ENCODE peak calls at places on chromosomes 12 and 14, in five cellular contexts. C is HEK293T, W is HepG2, H is GM12878, X is H1. S is an unnamed sample.

GRCh38 chr12:5335059-5335458 is 96.8 kb upstream of the NTF3 start:
- DNase-seq in X (no peak), W (no peak), H (no peak), C (no peak), S (no peak)

GRCh38 chr12:67354322-67354721 is 85.2 kb downstream of the CAND1 start:
- DNase-seq in H (no peak), W (no peak), X (no peak), C (no peak), S (no peak)

GRCh38 chr12:75705749-75706719 is 194.6 kb upstream of the KRR1 start:
- DNase-seq in X (no peak), C (peak), W (no peak), H (no peak), S (no peak)

GRCh38 chr14:51394804-51395203 is 154.8 kb downstream of the TMX1 start:
- DNase-seq in X (no peak), H (no peak), C (no peak), W (no peak), S (no peak)

GRCh38 chr14:94158239-94158888 is 15.8 kb upstream of the PPP4R4 start:
- DNase-seq in C (no peak), W (no peak), H (no peak), X (no peak), S (no peak)

GRCh38 chr14:68793734-68794129 is 865 bp upstream of the ZFP36L1 start:
- DNase-seq in H (no peak), W (no peak), C (no peak), X (no peak), S (no peak)

GRCh38 chr14:105440992-105441391 is 21.4 kb downstream of the MTA1 start:
- DNase-seq in C (no peak), X (no peak), W (no peak), H (no peak), S (no peak)

GRCh38 chr14:102795060-102795925 is 18.0 kb downstream of the TRAF3 start:
- DNase-seq in X (no peak), W (peak), C (no peak), H (no peak), S (no peak)

GRCh38 chr12:121582583-121583333 is 1.9 kb upstream of the KDM2B start:
- DNase-seq in C (no peak), W (peak), H (no peak), X (peak), S (peak)

GRCh38 chr12:103986823-103987222 is 21.2 kb downstream of the TDG start:
- DNase-seq in W (no peak), C (no peak), X (no peak), H (no peak), S (peak)

GRCh38 chr12:62270872-62271271 is 10.7 kb downstream of the USP15 start:
- DNase-seq in H (no peak), X (no peak), C (no peak), W (no peak), S (no peak)

GRCh38 chr12:120220838-120221575 is 20.1 kb upstream of the RPLP0 start:
- DNase-seq in C (no peak), W (peak), H (no peak), X (no peak), S (no peak)

GRCh38 chr12:52358575-52359350 is 8.5 kb downstream of the KRT85 start:
- DNase-seq in W (no peak), C (no peak), X (no peak), H (peak), S (no peak)

GRCh38 chr12:103816663-103817062 is 24.4 kb downstream of the NT5DC3 start:
- DNase-seq in X (no peak), H (no peak), W (no peak), C (no peak), S (no peak)

GRCh38 chr12:68786929-68787328 is 21.0 kb upstream of the MDM2 start:
- DNase-seq in W (peak), H (no peak), C (no peak), X (no peak), S (no peak)
- TF ChIP-seq SUZ12 in W (no peak), H (no peak), C (no peak), X (no peak), S (no peak)

GRCh38 chr12:27382126-27382795 is 49.6 kb downstream of the BMAL2 start:
- DNase-seq in W (no peak), C (no peak), H (no peak), X (no peak), S (no peak)
- TF ChIP-seq SUZ12 in W (no peak), C (no peak), H (no peak), X (no peak), S (no peak)

DNA sequence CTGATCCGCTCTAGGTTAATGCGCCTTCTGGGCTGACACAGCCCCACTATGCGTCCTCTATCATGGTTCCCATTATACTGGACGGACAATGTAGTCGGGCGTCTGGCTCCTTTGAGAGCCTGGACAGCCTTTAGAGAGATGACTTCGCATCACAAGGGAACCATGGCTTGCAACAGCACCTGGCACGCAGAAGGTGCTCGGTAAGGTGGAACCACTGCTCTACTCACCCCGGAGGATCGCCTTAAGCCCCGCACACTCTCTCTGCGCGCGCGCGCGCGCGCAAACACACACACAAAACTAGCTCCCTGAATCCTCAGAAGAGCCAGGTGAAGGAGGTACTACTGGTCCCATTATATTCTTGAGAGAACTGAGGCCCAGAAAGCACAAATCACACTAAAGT is 7.1 kb downstream of the MAP3K12 start:
- DNase-seq in W (no peak), H (no peak), C (no peak), X (peak), S (no peak)
- TF ChIP-seq SUZ12 in W (no peak), H (no peak), C (no peak), X (no peak), S (no peak)

GRCh38 chr12:124454352-124454725 is 113.1 kb downstream of the NCOR2 start:
- DNase-seq in H (no peak), X (no peak), W (no peak), C (no peak), S (no peak)

GRCh38 chr12:124456133-124456651 is 111.2 kb downstream of the NCOR2 start:
- DNase-seq in H (no peak), X (no peak), W (no peak), C (no peak), S (no peak)

GRCh38 chr12:124453419-124454351 is 113.7 kb downstream of the NCOR2 start:
- DNase-seq in X (no peak), C (no peak), H (peak), W (no peak), S (no peak)

GRCh38 chr12:124455336-124455735 is 112.1 kb downstream of the NCOR2 start:
- DNase-seq in X (no peak), W (no peak), C (no peak), H (no peak), S (no peak)

DNA sequence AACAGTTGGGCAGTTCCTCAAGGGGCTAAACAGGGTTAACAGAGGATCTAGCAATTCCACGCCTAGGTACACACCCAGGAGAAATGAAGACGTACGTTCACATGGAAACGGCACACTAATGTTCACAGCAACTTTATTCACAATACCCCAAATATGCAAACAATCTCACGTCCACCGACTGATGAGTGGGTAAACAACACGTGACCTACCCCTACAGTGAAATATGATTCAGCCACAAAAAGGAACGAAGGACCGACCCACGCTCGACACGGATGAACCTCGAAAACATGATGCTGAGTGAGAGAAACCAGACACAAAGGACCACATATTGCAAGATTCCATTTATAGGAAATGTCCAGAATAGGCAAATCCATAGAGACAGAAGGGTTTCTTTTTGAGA is 112.7 kb downstream of the NCOR2 start:
- DNase-seq in W (no peak), X (no peak), H (no peak), C (no peak), S (no peak)
- TF ChIP-seq SUZ12 in W (no peak), X (no peak), H (no peak), C (no peak), S (no peak)

GRCh38 chr14:92787554-92787953 is 6.6 kb upstream of the GOLGA5 start:
- DNase-seq in H (no peak), W (no peak), C (no peak), X (no peak), S (no peak)

GRCh38 chr14:92785601-92786426 is 8.3 kb upstream of the GOLGA5 start:
- DNase-seq in X (no peak), C (no peak), H (no peak), W (no peak), S (no peak)

GRCh38 chr14:92792885-92793284 is 1.2 kb upstream of the GOLGA5 start:
- DNase-seq in C (peak), H (no peak), X (no peak), W (no peak), S (no peak)

GRCh38 chr14:92786427-92786756 is 7.7 kb upstream of the GOLGA5 start:
- DNase-seq in C (no peak), H (no peak), X (no peak), W (no peak), S (no peak)

DNA sequence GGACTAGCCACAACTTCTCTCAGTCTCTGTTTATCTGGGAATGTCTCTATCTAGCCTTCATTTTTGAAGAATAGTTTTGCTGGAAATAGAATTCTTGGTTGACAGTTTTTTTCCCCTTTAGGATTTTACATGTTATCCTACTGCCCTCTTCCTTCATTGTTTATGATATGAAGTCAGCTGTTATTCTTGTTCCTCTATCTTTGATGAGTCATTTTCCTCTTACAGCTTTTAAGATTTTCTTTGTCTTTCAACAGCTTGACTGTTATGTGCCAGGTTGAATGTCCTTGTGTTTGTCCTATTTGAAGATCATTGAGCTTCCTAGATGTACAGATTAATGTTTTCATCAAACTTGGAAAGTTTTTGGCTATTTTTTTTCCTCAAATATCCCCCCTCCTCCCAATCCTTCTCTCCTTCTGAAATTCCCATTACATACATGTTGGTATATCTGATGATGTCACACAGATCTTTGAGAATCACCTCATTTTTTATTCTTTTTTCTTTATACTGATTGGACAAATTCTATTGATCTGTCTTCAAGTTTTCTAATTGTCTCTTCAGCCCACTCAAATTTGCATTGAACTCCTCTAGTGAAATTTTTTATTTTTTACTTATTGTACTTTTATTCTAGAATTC is 4.5 kb upstream of the GOLGA5 start:
- DNase-seq in C (no peak), W (no peak), X (no peak), H (no peak), S (no peak)
- TF ChIP-seq SUZ12 in C (no peak), W (no peak), X (no peak), H (no peak), S (no peak)

GRCh38 chr12:115975411-115975810 is 302.1 kb downstream of the MED13L start:
- DNase-seq in X (no peak), C (no peak), W (no peak), H (no peak), S (no peak)
- TF ChIP-seq SUZ12 in X (no peak), C (no peak), W (no peak), H (no peak), S (no peak)

DNA sequence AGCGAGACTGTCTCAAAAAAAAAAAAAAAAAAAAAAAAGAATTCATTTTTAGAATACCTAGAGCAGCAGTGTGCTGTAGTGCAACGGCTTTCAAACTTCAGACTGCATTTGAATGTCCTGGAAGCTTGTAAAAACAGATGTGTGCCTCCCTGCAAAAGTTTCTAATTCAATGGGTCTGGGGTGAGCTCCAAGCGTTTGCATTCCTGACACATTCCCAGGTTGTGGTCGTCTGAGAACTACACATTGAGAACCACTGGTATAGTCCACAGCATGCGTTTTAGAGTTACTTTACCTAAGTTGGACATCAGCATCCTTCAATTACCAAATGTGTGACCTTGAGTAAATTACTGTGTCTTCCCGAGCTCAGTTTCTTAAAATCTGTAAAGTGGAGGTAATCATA is 816.8 kb downstream of the NRXN3 start:
- DNase-seq in X (no peak), H (no peak), C (no peak), W (no peak), S (no peak)
- TF ChIP-seq SUZ12 in X (no peak), H (no peak), C (no peak), W (no peak), S (no peak)

GRCh38 chr12:1632702-1633101 is 3.7 kb downstream of the WNT5B start:
- DNase-seq in X (no peak), W (no peak), C (no peak), H (no peak), S (no peak)

GRCh38 chr12:1628671-1629337 is at the start of gene WNT5B:
- DNase-seq in C (no peak), X (no peak), H (no peak), W (no peak), S (no peak)

GRCh38 chr12:1630827-1631591 is 2.0 kb downstream of the WNT5B start:
- DNase-seq in X (peak), W (peak), C (no peak), H (no peak), S (no peak)

GRCh38 chr12:1630081-1630826 is 1.2 kb downstream of the WNT5B start:
- DNase-seq in H (no peak), X (peak), C (no peak), W (no peak), S (no peak)

GRCh38 chr12:1629338-1630080 is 478 bp downstream of the WNT5B start:
- DNase-seq in X (peak), W (peak), H (no peak), C (no peak), S (no peak)
- TF ChIP-seq SUZ12 in X (no peak), W (no peak), H (no peak), C (no peak), S (no peak)

GRCh38 chr14:75022655-75023054 is 19.9 kb downstream of the EIF2B2 start:
- DNase-seq in W (peak), X (no peak), H (no peak), C (peak), S (no peak)
- TF ChIP-seq SUZ12 in W (no peak), X (no peak), H (no peak), C (no peak), S (no peak)

GRCh38 chr12:57460457-57461325 is 1.1 kb downstream of the GLI1 start:
- DNase-seq in C (no peak), W (no peak), H (no peak), X (peak), S (no peak)
- TF ChIP-seq SUZ12 in C (no peak), W (no peak), H (no peak), X (no peak), S (no peak)